ENCODE peak calls at places on chromosome 18, in six cellular contexts. One of them, this sample, is unnamed.

GRCh38 chr18:79596451-79597175 is 83.0 kb upstream of the CTDP1 start:
- DNase-seq in WERI-Rb-1: no peak
- DNase-seq in cerebellar cortex: no peak
- DNase-seq in HuH-7: no peak
- DNase-seq in IMR-90: no peak
- DNase-seq in smooth muscle cell of the brain vasculature: no peak
- DNase-seq in this sample: no peak

GRCh38 chr18:79899609-79900435 is 51.6 kb downstream of the SLC66A2 start:
- DNase-seq in IMR-90: no peak
- DNase-seq in smooth muscle cell of the brain vasculature: no peak
- DNase-seq in HuH-7: no peak
- DNase-seq in cerebellar cortex: no peak
- DNase-seq in WERI-Rb-1: no peak
- DNase-seq in this sample: no peak

GRCh38 chr18:55047546-55047945 is 88.3 kb upstream of the CCDC68 start:
- DNase-seq in cerebellar cortex: no peak
- DNase-seq in smooth muscle cell of the brain vasculature: no peak
- DNase-seq in IMR-90: peak
- DNase-seq in HuH-7: no peak
- DNase-seq in WERI-Rb-1: no peak
- DNase-seq in this sample: no peak

GRCh38 chr18:9643549-9643948 is 29.2 kb upstream of the PPP4R1 start:
- DNase-seq in HuH-7: no peak
- DNase-seq in cerebellar cortex: peak
- DNase-seq in smooth muscle cell of the brain vasculature: peak
- DNase-seq in WERI-Rb-1: no peak
- DNase-seq in IMR-90: peak
- DNase-seq in this sample: no peak

GRCh38 chr18:959854-960253 is 55.2 kb downstream of the ADCYAP1 start:
- DNase-seq in HuH-7: no peak
- DNase-seq in smooth muscle cell of the brain vasculature: no peak
- DNase-seq in IMR-90: no peak
- DNase-seq in WERI-Rb-1: no peak
- DNase-seq in cerebellar cortex: no peak
- DNase-seq in this sample: no peak

GRCh38 chr18:9319333-9319732 is 15.2 kb upstream of the TWSG1 start:
- DNase-seq in WERI-Rb-1: no peak
- DNase-seq in smooth muscle cell of the brain vasculature: no peak
- DNase-seq in IMR-90: peak
- DNase-seq in cerebellar cortex: no peak
- DNase-seq in HuH-7: no peak
- DNase-seq in this sample: no peak

GRCh38 chr18:61948196-61948800 is 55.5 kb upstream of the RNF152 start:
- DNase-seq in smooth muscle cell of the brain vasculature: no peak
- DNase-seq in cerebellar cortex: peak
- DNase-seq in IMR-90: peak
- DNase-seq in WERI-Rb-1: no peak
- DNase-seq in HuH-7: no peak
- DNase-seq in this sample: no peak

GRCh38 chr18:76621782-76622495 is 126.9 kb upstream of the ZNF516 start:
- DNase-seq in smooth muscle cell of the brain vasculature: no peak
- DNase-seq in cerebellar cortex: no peak
- DNase-seq in WERI-Rb-1: no peak
- DNase-seq in HuH-7: no peak
- DNase-seq in IMR-90: peak
- DNase-seq in this sample: no peak

GRCh38 chr18:154151-154550 is 4.2 kb upstream of the USP14 start:
- DNase-seq in cerebellar cortex: no peak
- DNase-seq in HuH-7: no peak
- DNase-seq in WERI-Rb-1: no peak
- DNase-seq in IMR-90: peak
- DNase-seq in smooth muscle cell of the brain vasculature: no peak
- DNase-seq in this sample: no peak

GRCh38 chr18:25830787-25831186 is 259.6 kb downstream of the SS18 start:
- DNase-seq in cerebellar cortex: no peak
- DNase-seq in IMR-90: peak
- DNase-seq in HuH-7: no peak
- DNase-seq in WERI-Rb-1: no peak
- DNase-seq in smooth muscle cell of the brain vasculature: no peak
- DNase-seq in this sample: no peak

GRCh38 chr18:7325126-7325430 is 94.2 kb downstream of the LRRC30 start:
- DNase-seq in WERI-Rb-1: no peak
- DNase-seq in cerebellar cortex: no peak
- DNase-seq in HuH-7: no peak
- DNase-seq in smooth muscle cell of the brain vasculature: no peak
- DNase-seq in IMR-90: no peak
- DNase-seq in this sample: no peak

This sample was measured in central memory CD8-positive, alpha-beta T cell.